ENCODE peak calls at places on chromosome 6, in six cellular contexts. One of them, this sample, is unnamed.

GRCh38 chr6:116624036-116624805 is 7.9 kb downstream of the RSPH4A start:
- DNase-seq in lower leg skin: no peak
- DNase-seq in stomach: no peak
- DNase-seq in body of pancreas: no peak
- DNase-seq in IMR-90: no peak
- DNase-seq in uterus: no peak
- DNase-seq in this sample: no peak

GRCh38 chr6:1382331-1382882 is 7.0 kb upstream of the FOXF2 start:
- DNase-seq in body of pancreas: no peak
- DNase-seq in stomach: no peak
- DNase-seq in lower leg skin: no peak
- DNase-seq in uterus: no peak
- DNase-seq in IMR-90: no peak
- DNase-seq in this sample: no peak

GRCh38 chr6:32188381-32189081 is 1.5 kb downstream of the PBX2 start:
- DNase-seq in lower leg skin: no peak
- DNase-seq in uterus: peak; percentile 73
- DNase-seq in body of pancreas: no peak
- DNase-seq in IMR-90: peak; percentile 12
- DNase-seq in stomach: no peak
- DNase-seq in this sample: peak; percentile 81

GRCh38 chr6:13916230-13916944 is 8.4 kb upstream of the RNF182 start:
- DNase-seq in body of pancreas: peak; percentile 55
- DNase-seq in IMR-90: peak; percentile 42
- DNase-seq in uterus: no peak
- DNase-seq in stomach: no peak
- DNase-seq in lower leg skin: no peak
- DNase-seq in this sample: no peak

GRCh38 chr6:16168121-16168520 is 39.2 kb downstream of the MYLIP start:
- DNase-seq in body of pancreas: no peak
- DNase-seq in stomach: no peak
- DNase-seq in IMR-90: no peak
- DNase-seq in uterus: no peak
- DNase-seq in lower leg skin: no peak
- DNase-seq in this sample: no peak

GRCh38 chr6:44074383-44075136 is 52.7 kb downstream of the MRPL14 start:
- DNase-seq in uterus: peak; percentile 81
- DNase-seq in lower leg skin: peak; percentile 93
- DNase-seq in stomach: peak; percentile 74
- DNase-seq in body of pancreas: peak; percentile 73
- DNase-seq in IMR-90: peak; percentile 87
- DNase-seq in this sample: peak; percentile 87

GRCh38 chr6:108115598-108116058 is 41.1 kb upstream of the OSTM1 start:
- DNase-seq in uterus: no peak
- DNase-seq in IMR-90: peak; percentile 11
- DNase-seq in stomach: peak; percentile 66
- DNase-seq in body of pancreas: peak; percentile 70
- DNase-seq in lower leg skin: no peak
- DNase-seq in this sample: no peak

GRCh38 chr6:113860165-113860955 is 3.2 kb downstream of the MARCKS start:
- DNase-seq in body of pancreas: peak; percentile 39
- DNase-seq in lower leg skin: no peak
- DNase-seq in IMR-90: peak; percentile 45
- DNase-seq in stomach: peak; percentile 29
- DNase-seq in uterus: peak; percentile 61
- DNase-seq in this sample: peak; percentile 75

GRCh38 chr6:145547596-145548325 is 187.6 kb downstream of the EPM2A start:
- DNase-seq in uterus: no peak
- DNase-seq in IMR-90: no peak
- DNase-seq in lower leg skin: no peak
- DNase-seq in body of pancreas: no peak
- DNase-seq in stomach: no peak
- DNase-seq in this sample: no peak

GRCh38 chr6:90110971-90111370 is 185.7 kb downstream of the BACH2 start:
- DNase-seq in stomach: no peak
- DNase-seq in uterus: no peak
- DNase-seq in body of pancreas: no peak
- DNase-seq in lower leg skin: no peak
- DNase-seq in IMR-90: no peak
- DNase-seq in this sample: no peak

GRCh38 chr6:137712587-137712986 is 154.5 kb upstream of the TNFAIP3 start:
- DNase-seq in IMR-90: no peak
- DNase-seq in body of pancreas: no peak
- DNase-seq in lower leg skin: no peak
- DNase-seq in stomach: no peak
- DNase-seq in uterus: no peak
- DNase-seq in this sample: no peak

GRCh38 chr6:41200296-41200900 is 551 bp downstream of the TREML2 start:
- DNase-seq in lower leg skin: no peak
- DNase-seq in stomach: peak; percentile 34
- DNase-seq in IMR-90: no peak
- DNase-seq in uterus: no peak
- DNase-seq in body of pancreas: no peak
- DNase-seq in this sample: no peak

GRCh38 chr6:142886431-142887170 is 58.4 kb downstream of the HIVEP2 start:
- DNase-seq in IMR-90: peak; percentile 69
- DNase-seq in uterus: no peak
- DNase-seq in body of pancreas: no peak
- DNase-seq in lower leg skin: no peak
- DNase-seq in stomach: no peak
- DNase-seq in this sample: no peak

GRCh38 chr6:12137480-12137879 is 125.4 kb downstream of the HIVEP1 start:
- DNase-seq in lower leg skin: no peak
- DNase-seq in body of pancreas: peak; percentile 74
- DNase-seq in stomach: peak; percentile 52
- DNase-seq in IMR-90: peak; percentile 85
- DNase-seq in uterus: peak; percentile 27
- DNase-seq in this sample: peak; percentile 81

GRCh38 chr6:130447374-130447773 is 81.6 kb downstream of the TMEM200A start:
- DNase-seq in IMR-90: no peak
- DNase-seq in stomach: no peak
- DNase-seq in body of pancreas: no peak
- DNase-seq in lower leg skin: no peak
- DNase-seq in uterus: no peak
- DNase-seq in this sample: no peak

GRCh38 chr6:124999105-124999764 is 37.0 kb downstream of the RNF217 start:
- DNase-seq in body of pancreas: peak; percentile 42
- DNase-seq in IMR-90: no peak
- DNase-seq in stomach: peak; percentile 74
- DNase-seq in lower leg skin: no peak
- DNase-seq in uterus: no peak
- DNase-seq in this sample: no peak

GRCh38 chr6:37713529-37714119 is 15.9 kb upstream of the MDGA1 start:
- DNase-seq in stomach: no peak
- DNase-seq in IMR-90: peak; percentile 83
- DNase-seq in body of pancreas: no peak
- DNase-seq in lower leg skin: no peak
- DNase-seq in uterus: no peak
- DNase-seq in this sample: no peak

GRCh38 chr6:160028487-160029275 is 59.8 kb downstream of the IGF2R start:
- DNase-seq in IMR-90: no peak
- DNase-seq in uterus: no peak
- DNase-seq in lower leg skin: no peak
- DNase-seq in body of pancreas: no peak
- DNase-seq in stomach: no peak
- DNase-seq in this sample: no peak

GRCh38 chr6:119590066-119590465 is 240.5 kb upstream of the MAN1A1 start:
- DNase-seq in stomach: no peak
- DNase-seq in uterus: no peak
- DNase-seq in lower leg skin: no peak
- DNase-seq in IMR-90: no peak
- DNase-seq in body of pancreas: no peak
- DNase-seq in this sample: no peak

GRCh38 chr6:137852346-137852745 is 14.7 kb upstream of the TNFAIP3 start:
- DNase-seq in IMR-90: peak; percentile 38
- DNase-seq in lower leg skin: no peak
- DNase-seq in stomach: no peak
- DNase-seq in uterus: no peak
- DNase-seq in body of pancreas: no peak
- DNase-seq in this sample: no peak

GRCh38 chr6:22149501-22150490 is 147.0 kb downstream of the PRL start:
- DNase-seq in uterus: no peak
- DNase-seq in IMR-90: peak; percentile 78
- DNase-seq in stomach: no peak
- DNase-seq in body of pancreas: no peak
- DNase-seq in lower leg skin: no peak
- DNase-seq in this sample: no peak

GRCh38 chr6:15560713-15561112 is 102.1 kb downstream of the DTNBP1 start:
- DNase-seq in uterus: no peak
- DNase-seq in body of pancreas: no peak
- DNase-seq in IMR-90: no peak
- DNase-seq in stomach: no peak
- DNase-seq in lower leg skin: no peak
- DNase-seq in this sample: no peak

GRCh38 chr6:30101939-30102700 is 10.8 kb downstream of the TRIM31 start:
- DNase-seq in stomach: peak; percentile 90
- DNase-seq in body of pancreas: peak; percentile 94
- DNase-seq in uterus: peak; percentile 86
- DNase-seq in IMR-90: peak; percentile 77
- DNase-seq in lower leg skin: peak; percentile 96
- DNase-seq in this sample: peak; percentile 95
- TF ChIP-seq POLR2A in stomach: no peak
- TF ChIP-seq POLR2A in body of pancreas: peak; percentile 38
- TF ChIP-seq POLR2A in uterus: peak; percentile 72
- TF ChIP-seq POLR2A in IMR-90: no peak
- TF ChIP-seq POLR2A in lower leg skin: no peak
- TF ChIP-seq POLR2A in this sample: no peak

DNA sequence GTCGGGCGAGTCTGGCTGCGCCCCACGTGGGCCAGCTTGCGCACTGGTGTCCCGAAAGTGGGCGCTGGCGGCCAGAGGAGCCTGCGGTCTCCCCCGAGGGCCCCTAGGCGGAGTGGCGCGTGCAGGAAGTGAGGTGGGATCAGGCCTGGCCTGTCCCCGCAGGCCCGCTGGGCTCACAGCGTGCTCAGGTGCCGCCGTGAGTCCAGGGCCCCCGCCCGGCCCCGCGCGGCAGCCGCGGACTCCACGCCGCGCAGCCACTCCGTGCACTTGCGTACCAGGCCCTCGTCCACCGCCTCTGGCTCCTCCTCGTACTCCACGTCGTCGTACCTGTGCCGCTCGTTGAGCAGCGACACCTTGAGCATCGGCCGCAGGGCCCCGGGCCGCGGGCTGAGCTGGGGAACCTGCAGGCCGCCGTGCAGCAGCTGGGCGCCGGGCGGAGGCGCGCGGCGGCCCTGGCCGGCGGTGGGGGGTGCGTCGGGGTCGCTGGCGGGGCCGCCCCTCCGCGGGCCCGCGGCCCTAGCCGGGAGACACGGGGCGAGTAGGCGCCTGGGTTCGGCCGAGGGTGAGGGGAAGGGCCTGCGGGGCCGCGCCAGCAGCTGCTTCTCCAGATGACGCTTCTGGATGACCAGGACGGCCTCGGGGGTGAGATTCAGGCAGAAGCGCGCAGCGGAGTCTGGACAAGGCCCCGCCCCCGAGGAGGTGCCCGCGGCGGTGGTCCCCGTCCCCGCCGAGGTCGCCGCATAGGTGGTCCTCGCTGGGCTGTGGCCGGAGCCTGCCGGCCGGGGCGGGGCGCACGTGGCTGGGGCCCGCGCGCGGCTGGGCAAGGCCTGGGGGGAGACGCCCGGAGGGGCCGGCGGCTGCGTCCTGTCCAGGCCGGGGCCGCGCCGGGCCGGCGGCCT is 861 bp downstream of the PRR18 start:
- DNase-seq in IMR-90: no peak
- DNase-seq in uterus: no peak
- DNase-seq in stomach: no peak
- DNase-seq in body of pancreas: peak; percentile 35
- DNase-seq in lower leg skin: no peak
- DNase-seq in this sample: no peak
- TF ChIP-seq POLR2A in IMR-90: no peak
- TF ChIP-seq POLR2A in uterus: no peak
- TF ChIP-seq POLR2A in stomach: no peak
- TF ChIP-seq POLR2A in body of pancreas: no peak
- TF ChIP-seq POLR2A in lower leg skin: no peak
- TF ChIP-seq POLR2A in this sample: no peak

GRCh38 chr6:34414999-34415858 is 10.6 kb downstream of the RPS10 start:
- DNase-seq in IMR-90: peak; percentile 65
- DNase-seq in stomach: peak; percentile 58
- DNase-seq in uterus: peak; percentile 63
- DNase-seq in lower leg skin: no peak
- DNase-seq in body of pancreas: peak; percentile 77
- DNase-seq in this sample: peak; percentile 78

GRCh38 chr6:34412643-34413214 is 13.1 kb downstream of the RPS10 start:
- DNase-seq in lower leg skin: no peak
- DNase-seq in uterus: no peak
- DNase-seq in stomach: no peak
- DNase-seq in IMR-90: peak; percentile 35
- DNase-seq in body of pancreas: no peak
- DNase-seq in this sample: no peak

GRCh38 chr6:34412054-34412453 is 13.8 kb downstream of the RPS10 start:
- DNase-seq in body of pancreas: no peak
- DNase-seq in uterus: no peak
- DNase-seq in lower leg skin: no peak
- DNase-seq in stomach: no peak
- DNase-seq in IMR-90: no peak
- DNase-seq in this sample: no peak

GRCh38 chr6:34418367-34418766 is 7.5 kb downstream of the RPS10 start:
- DNase-seq in uterus: no peak
- DNase-seq in body of pancreas: no peak
- DNase-seq in lower leg skin: no peak
- DNase-seq in IMR-90: no peak
- DNase-seq in stomach: no peak
- DNase-seq in this sample: no peak

GRCh38 chr6:34416877-34417371 is 8.9 kb downstream of the RPS10 start:
- DNase-seq in IMR-90: no peak
- DNase-seq in stomach: no peak
- DNase-seq in lower leg skin: no peak
- DNase-seq in body of pancreas: no peak
- DNase-seq in uterus: no peak
- DNase-seq in this sample: no peak
- TF ChIP-seq POLR2A in IMR-90: no peak
- TF ChIP-seq POLR2A in stomach: no peak
- TF ChIP-seq POLR2A in lower leg skin: no peak
- TF ChIP-seq POLR2A in body of pancreas: no peak
- TF ChIP-seq POLR2A in uterus: no peak
- TF ChIP-seq POLR2A in this sample: no peak

DNA sequence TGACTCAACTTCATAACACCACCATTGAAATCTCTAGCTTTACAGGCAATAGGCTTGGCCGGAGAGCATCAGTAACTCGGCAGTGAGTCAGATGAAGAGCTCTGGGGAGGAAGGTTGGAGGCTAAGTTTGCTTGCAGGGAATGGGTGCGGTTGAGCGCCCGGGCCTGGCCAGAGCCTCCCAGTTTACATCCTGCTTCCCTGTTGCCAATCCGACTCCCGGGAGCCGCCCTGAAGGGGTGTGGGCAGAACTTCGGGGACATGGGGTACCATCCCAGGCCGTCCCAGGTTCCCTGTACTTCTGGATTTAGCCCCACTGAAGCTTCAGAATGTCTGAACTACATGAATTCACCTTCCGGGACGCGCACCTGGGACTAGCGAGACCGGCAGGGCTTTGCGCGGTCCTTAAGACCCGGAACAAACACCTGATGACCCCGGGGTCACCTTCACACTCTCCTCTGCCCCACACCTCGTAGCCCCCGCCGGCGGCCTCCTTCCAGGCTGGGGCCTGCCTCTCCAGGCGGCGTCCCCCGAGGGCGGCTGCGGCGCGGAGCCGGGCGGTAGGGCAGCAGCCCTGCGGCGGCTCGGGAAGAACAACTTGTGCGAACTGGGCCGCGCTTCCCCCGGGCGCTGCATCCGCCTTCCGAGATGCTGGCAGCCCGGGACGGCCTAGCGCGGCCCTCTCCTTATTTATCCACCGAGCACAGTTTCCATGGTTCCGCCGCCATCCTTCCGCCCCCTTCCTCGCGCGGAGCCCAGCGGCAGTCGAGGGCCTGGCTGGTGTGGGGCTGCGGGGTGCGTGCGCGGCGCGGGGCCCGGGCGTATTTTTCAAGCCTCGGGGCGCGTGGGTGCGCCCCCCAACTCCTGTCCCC is 56.6 kb upstream of the RREB1 start:
- DNase-seq in uterus: peak; percentile 21
- DNase-seq in stomach: peak; percentile 75
- DNase-seq in body of pancreas: peak; percentile 62
- DNase-seq in lower leg skin: peak; percentile 93
- DNase-seq in IMR-90: peak; percentile 82
- DNase-seq in this sample: peak; percentile 69
- TF ChIP-seq POLR2A in uterus: no peak
- TF ChIP-seq POLR2A in stomach: no peak
- TF ChIP-seq POLR2A in body of pancreas: no peak
- TF ChIP-seq POLR2A in lower leg skin: no peak
- TF ChIP-seq POLR2A in IMR-90: no peak
- TF ChIP-seq POLR2A in this sample: no peak